ENCODE peak calls at places on chromosomes 6 and 20, in six cellular contexts. One of them, this sample, is unnamed.

GRCh38 chr6:108946695-108947094 is 98.5 kb downstream of the ARMC2 start:
- DNase-seq in PC-9: no peak
- DNase-seq in cardiac fibroblast: peak
- DNase-seq in HFFc6: peak
- DNase-seq in tibial nerve: no peak
- DNase-seq in GM12864: no peak
- DNase-seq in this sample: no peak

GRCh38 chr6:11354019-11354418 is 121.6 kb upstream of the NEDD9 start:
- DNase-seq in PC-9: no peak
- DNase-seq in cardiac fibroblast: peak
- DNase-seq in HFFc6: no peak
- DNase-seq in tibial nerve: no peak
- DNase-seq in GM12864: no peak
- DNase-seq in this sample: peak

GRCh38 chr6:6783736-6784135 is 195.2 kb downstream of the LY86 start:
- DNase-seq in PC-9: no peak
- DNase-seq in cardiac fibroblast: no peak
- DNase-seq in HFFc6: no peak
- DNase-seq in tibial nerve: no peak
- DNase-seq in GM12864: no peak
- DNase-seq in this sample: no peak

GRCh38 chr20:3318226-3318884 is 79.4 kb upstream of the SLC4A11 start:
- DNase-seq in PC-9: peak
- DNase-seq in cardiac fibroblast: no peak
- DNase-seq in HFFc6: peak
- DNase-seq in tibial nerve: no peak
- DNase-seq in GM12864: no peak
- DNase-seq in this sample: no peak

GRCh38 chr20:32207211-32207625 is 325 bp downstream of the PLAGL2 start:
- DNase-seq in PC-9: no peak
- DNase-seq in cardiac fibroblast: no peak
- DNase-seq in HFFc6: no peak
- DNase-seq in tibial nerve: no peak
- DNase-seq in GM12864: no peak
- DNase-seq in this sample: no peak

GRCh38 chr6:125802943-125803377 is 12.2 kb downstream of the NCOA7 start:
- DNase-seq in PC-9: no peak
- DNase-seq in cardiac fibroblast: no peak
- DNase-seq in HFFc6: no peak
- DNase-seq in tibial nerve: no peak
- DNase-seq in GM12864: no peak
- DNase-seq in this sample: no peak

GRCh38 chr6:168193816-168194701 is 115.0 kb upstream of the FRMD1 start:
- DNase-seq in PC-9: no peak
- DNase-seq in cardiac fibroblast: peak
- DNase-seq in HFFc6: no peak
- DNase-seq in tibial nerve: no peak
- DNase-seq in GM12864: no peak
- DNase-seq in this sample: no peak

GRCh38 chr6:132931937-132932336 is 117.6 kb downstream of the RPS12 start:
- DNase-seq in PC-9: peak
- DNase-seq in cardiac fibroblast: peak
- DNase-seq in HFFc6: peak
- DNase-seq in tibial nerve: peak
- DNase-seq in GM12864: no peak
- DNase-seq in this sample: no peak

GRCh38 chr6:83464741-83465140 is 33.9 kb upstream of the ME1 start:
- DNase-seq in PC-9: no peak
- DNase-seq in cardiac fibroblast: no peak
- DNase-seq in HFFc6: no peak
- DNase-seq in tibial nerve: no peak
- DNase-seq in GM12864: no peak
- DNase-seq in this sample: no peak

GRCh38 chr20:32165836-32166545 is 41.6 kb downstream of the PLAGL2 start:
- DNase-seq in PC-9: no peak
- DNase-seq in cardiac fibroblast: peak
- DNase-seq in HFFc6: no peak
- DNase-seq in tibial nerve: no peak
- DNase-seq in GM12864: no peak
- DNase-seq in this sample: no peak

GRCh38 chr6:40328376-40328987 is 258.7 kb downstream of the LRFN2 start:
- DNase-seq in PC-9: peak
- DNase-seq in cardiac fibroblast: no peak
- DNase-seq in HFFc6: no peak
- DNase-seq in tibial nerve: no peak
- DNase-seq in GM12864: no peak
- DNase-seq in this sample: peak

GRCh38 chr6:3540980-3541379 is 84.1 kb upstream of the SLC22A23 start:
- DNase-seq in PC-9: no peak
- DNase-seq in cardiac fibroblast: no peak
- DNase-seq in HFFc6: no peak
- DNase-seq in tibial nerve: no peak
- DNase-seq in GM12864: no peak
- DNase-seq in this sample: no peak

GRCh38 chr6:24720131-24720603 is 1.2 kb upstream of the C6orf62 start:
- DNase-seq in PC-9: peak
- DNase-seq in cardiac fibroblast: peak
- DNase-seq in HFFc6: peak
- DNase-seq in tibial nerve: no peak
- DNase-seq in GM12864: no peak
- DNase-seq in this sample: peak

GRCh38 chr6:24719125-24719931 is at the start of gene C6orf62:
- DNase-seq in PC-9: peak
- DNase-seq in cardiac fibroblast: no peak
- DNase-seq in HFFc6: peak
- DNase-seq in tibial nerve: no peak
- DNase-seq in GM12864: no peak
- DNase-seq in this sample: peak

GRCh38 chr6:24721461-24722215 is 2.7 kb upstream of the C6orf62 start:
- DNase-seq in PC-9: no peak
- DNase-seq in cardiac fibroblast: no peak
- DNase-seq in HFFc6: no peak
- DNase-seq in tibial nerve: no peak
- DNase-seq in GM12864: peak
- DNase-seq in this sample: peak

GRCh38 chr6:24718449-24719124 is 367 bp downstream of the C6orf62 start:
- DNase-seq in PC-9: no peak
- DNase-seq in cardiac fibroblast: no peak
- DNase-seq in HFFc6: no peak
- DNase-seq in tibial nerve: no peak
- DNase-seq in GM12864: no peak
- DNase-seq in this sample: no peak

DNA sequence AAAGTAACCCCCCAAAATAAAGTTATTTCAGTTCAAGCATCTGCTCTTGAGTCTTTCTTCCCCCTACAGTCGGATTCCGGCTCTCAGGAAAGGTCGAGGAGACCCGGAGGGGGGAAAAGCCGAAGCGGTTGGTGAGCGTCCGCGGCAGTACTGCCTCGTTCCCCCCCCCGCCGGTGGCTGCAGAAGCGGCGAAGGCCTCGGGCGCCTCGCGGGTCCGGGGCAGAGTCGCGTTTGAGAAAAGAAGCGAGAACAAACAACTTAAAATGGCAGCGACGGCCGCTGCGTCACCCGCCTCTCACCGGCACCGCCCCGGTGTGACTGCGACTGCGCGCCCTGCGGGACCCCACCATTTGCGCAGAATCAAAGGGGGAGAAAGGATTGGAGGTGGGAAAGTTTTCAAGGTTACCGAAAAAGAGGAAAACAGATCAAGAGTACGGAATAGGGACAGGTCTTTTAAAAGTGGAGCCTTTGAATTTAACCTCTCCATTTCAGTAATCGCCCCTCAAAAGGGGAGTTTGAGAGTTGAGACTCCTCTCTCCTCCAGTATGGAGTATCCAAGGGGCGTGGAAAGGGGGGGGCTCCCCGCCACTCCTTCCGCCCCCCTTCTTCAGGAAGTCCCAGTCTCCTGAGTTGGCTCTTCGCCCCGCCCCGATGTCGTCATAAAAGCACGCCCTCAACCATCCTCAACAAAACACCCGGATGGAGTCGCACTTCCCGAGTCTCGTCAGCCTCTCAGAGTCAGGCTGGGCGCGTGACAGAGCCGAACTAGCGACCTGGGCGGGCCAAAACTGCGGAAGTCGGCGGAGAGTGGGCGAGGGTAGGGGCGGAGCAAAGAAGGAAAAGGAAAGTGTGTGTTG is 1.9 kb upstream of the C6orf62 start:
- DNase-seq in PC-9: peak
- DNase-seq in cardiac fibroblast: peak
- DNase-seq in HFFc6: peak
- DNase-seq in tibial nerve: peak
- DNase-seq in GM12864: peak
- DNase-seq in this sample: peak
- TF ChIP-seq CTCF in PC-9: no peak
- TF ChIP-seq CTCF in cardiac fibroblast: no peak
- TF ChIP-seq CTCF in HFFc6: no peak
- TF ChIP-seq CTCF in tibial nerve: no peak
- TF ChIP-seq CTCF in GM12864: no peak
- TF ChIP-seq CTCF in this sample: no peak

GRCh38 chr6:31202259-31203166 is 32.0 kb upstream of the POU5F1 start:
- DNase-seq in PC-9: no peak
- DNase-seq in cardiac fibroblast: no peak
- DNase-seq in HFFc6: no peak
- DNase-seq in tibial nerve: no peak
- DNase-seq in GM12864: no peak
- DNase-seq in this sample: no peak

GRCh38 chr6:31194271-31194834 is 23.9 kb upstream of the POU5F1 start:
- DNase-seq in PC-9: no peak
- DNase-seq in cardiac fibroblast: no peak
- DNase-seq in HFFc6: no peak
- DNase-seq in tibial nerve: no peak
- DNase-seq in GM12864: no peak
- DNase-seq in this sample: no peak

GRCh38 chr6:31193206-31193605 is 22.7 kb upstream of the POU5F1 start:
- DNase-seq in PC-9: no peak
- DNase-seq in cardiac fibroblast: no peak
- DNase-seq in HFFc6: no peak
- DNase-seq in tibial nerve: no peak
- DNase-seq in GM12864: no peak
- DNase-seq in this sample: no peak

GRCh38 chr6:31203345-31203979 is 33.0 kb upstream of the POU5F1 start:
- DNase-seq in PC-9: peak
- DNase-seq in cardiac fibroblast: peak
- DNase-seq in HFFc6: peak
- DNase-seq in tibial nerve: no peak
- DNase-seq in GM12864: peak
- DNase-seq in this sample: no peak

GRCh38 chr6:31197559-31198305 is 27.2 kb upstream of the POU5F1 start:
- DNase-seq in PC-9: peak
- DNase-seq in cardiac fibroblast: peak
- DNase-seq in HFFc6: peak
- DNase-seq in tibial nerve: peak
- DNase-seq in GM12864: peak
- DNase-seq in this sample: peak
- TF ChIP-seq CTCF in PC-9: no peak
- TF ChIP-seq CTCF in cardiac fibroblast: no peak
- TF ChIP-seq CTCF in HFFc6: no peak
- TF ChIP-seq CTCF in tibial nerve: no peak
- TF ChIP-seq CTCF in GM12864: no peak
- TF ChIP-seq CTCF in this sample: no peak

DNA sequence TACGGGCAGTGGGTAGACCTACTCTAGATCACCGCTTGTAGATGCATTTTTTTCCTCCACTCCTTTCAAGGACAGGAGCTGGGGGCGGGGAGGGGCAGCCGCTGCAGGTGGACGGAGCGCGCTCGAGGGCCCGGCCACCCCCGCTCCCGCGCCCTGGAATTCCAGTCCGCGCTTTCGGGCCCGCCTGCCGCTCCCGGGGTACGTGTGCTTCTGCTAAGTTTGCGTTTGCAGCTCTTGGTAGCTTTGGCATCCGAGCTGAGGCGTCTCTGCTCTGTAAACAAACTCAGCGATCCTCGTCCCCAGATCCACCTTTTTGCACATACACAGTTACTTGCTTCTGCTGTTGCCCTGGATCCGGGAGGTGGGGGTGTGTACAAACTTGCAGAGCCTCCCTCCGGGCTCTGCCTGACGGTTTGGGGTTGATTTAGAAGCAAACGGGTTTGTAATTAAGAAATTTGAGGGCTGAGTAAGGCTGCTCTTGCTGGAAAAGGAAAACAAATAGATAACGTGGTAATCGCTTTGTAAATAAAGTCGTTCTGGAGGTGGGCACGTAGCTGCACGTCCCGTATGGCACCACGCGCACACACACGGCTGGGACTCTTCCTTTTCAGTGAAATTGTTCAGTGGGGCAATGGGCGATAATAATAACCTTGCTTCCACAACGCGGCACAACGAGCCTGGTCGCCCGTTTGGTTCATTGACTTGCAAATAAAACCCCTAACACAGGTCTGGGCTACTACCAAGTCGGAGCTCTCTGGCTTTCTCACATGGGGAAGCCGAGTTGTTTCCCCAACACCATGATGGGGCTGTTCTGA is 998 bp upstream of the CITED2 start:
- DNase-seq in PC-9: peak
- DNase-seq in cardiac fibroblast: peak
- DNase-seq in HFFc6: peak
- DNase-seq in tibial nerve: peak
- DNase-seq in GM12864: peak
- DNase-seq in this sample: peak
- TF ChIP-seq CTCF in PC-9: no peak
- TF ChIP-seq CTCF in cardiac fibroblast: no peak
- TF ChIP-seq CTCF in HFFc6: peak
- TF ChIP-seq CTCF in tibial nerve: no peak
- TF ChIP-seq CTCF in GM12864: no peak
- TF ChIP-seq CTCF in this sample: no peak

DNA sequence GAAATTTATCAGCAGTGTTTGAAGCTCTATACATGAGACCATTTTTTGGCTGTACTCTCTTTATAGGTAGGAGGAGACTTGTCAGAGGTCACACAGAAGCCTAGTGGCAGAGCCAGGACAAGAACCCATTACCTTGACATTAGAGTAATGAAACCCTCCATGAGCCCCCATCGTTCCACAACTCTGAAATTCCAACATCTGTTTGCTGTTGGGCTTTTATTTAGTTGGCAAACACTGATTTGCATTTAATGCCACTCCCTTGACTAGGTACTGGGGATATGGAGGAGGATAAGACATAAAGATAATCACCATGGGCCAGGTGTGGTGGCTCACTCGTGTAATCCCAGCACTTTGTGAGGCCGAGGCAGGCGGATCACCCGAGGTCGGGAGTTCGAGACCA is 1.6 kb downstream of the GSS start:
- DNase-seq in PC-9: no peak
- DNase-seq in cardiac fibroblast: no peak
- DNase-seq in HFFc6: no peak
- DNase-seq in tibial nerve: no peak
- DNase-seq in GM12864: no peak
- DNase-seq in this sample: no peak
- TF ChIP-seq CTCF in PC-9: no peak
- TF ChIP-seq CTCF in cardiac fibroblast: no peak
- TF ChIP-seq CTCF in HFFc6: no peak
- TF ChIP-seq CTCF in tibial nerve: no peak
- TF ChIP-seq CTCF in GM12864: no peak
- TF ChIP-seq CTCF in this sample: no peak